ENCODE peak calls at places on chromosomes 12 and 14, in nine cellular contexts. M, U, W, Y, B, K, A, L and S are unnamed samples.

GRCh38 chr14:79056879-79057278 is 886.7 kb downstream of the NRXN3 start:
- DNase-seq in M (no peak), U (no peak), W (no peak), Y (no peak), B (no peak), K (no peak), A (no peak), L (no peak), S (no peak)

GRCh38 chr12:93243689-93244513 is 133.8 kb upstream of the NUDT4 start:
- DNase-seq in M (peak; percentile 34), U (peak; percentile 56), W (no peak), Y (no peak), B (no peak), K (peak; percentile 75), A (peak; percentile 24), L (peak; percentile 58), S (peak; percentile 76)

GRCh38 chr12:131432532-131433260 is 278.2 kb upstream of the SFSWAP start:
- DNase-seq in M (no peak), U (no peak), W (no peak), Y (no peak), B (no peak), K (peak; percentile 62), A (no peak), L (no peak), S (no peak)

GRCh38 chr12:82833461-82833860 is 146.8 kb downstream of the TMTC2 start:
- DNase-seq in M (no peak), U (no peak), W (no peak), Y (no peak), B (no peak), K (no peak), A (no peak), L (no peak), S (no peak)

GRCh38 chr12:1013618-1014489 is 22.8 kb downstream of the ERC1 start:
- DNase-seq in M (no peak), U (no peak), W (no peak), Y (no peak), B (no peak), K (no peak), A (peak; percentile 64), L (no peak), S (no peak)

GRCh38 chr12:115756271-115756670 is 521.2 kb downstream of the MED13L start:
- DNase-seq in M (no peak), U (no peak), W (no peak), Y (no peak), B (no peak), K (no peak), A (no peak), L (no peak), S (no peak)

GRCh38 chr12:5094550-5094949 is 50.9 kb downstream of the KCNA5 start:
- DNase-seq in M (no peak), U (no peak), W (no peak), Y (no peak), B (no peak), K (no peak), A (no peak), L (no peak), S (no peak)

GRCh38 chr14:105064721-105065143 is 498 bp downstream of the GPR132 start:
- DNase-seq in M (no peak), U (no peak), W (no peak), Y (no peak), B (no peak), K (no peak), A (no peak), L (no peak), S (peak; percentile 68)

GRCh38 chr14:104600805-104601204 is 3.8 kb downstream of the TMEM179 start:
- DNase-seq in M (no peak), U (no peak), W (no peak), Y (no peak), B (no peak), K (no peak), A (no peak), L (no peak), S (no peak)

GRCh38 chr12:128810182-128811127 is 13.3 kb downstream of the SLC15A4 start:
- DNase-seq in M (no peak), U (no peak), W (peak; percentile 85), Y (no peak), B (no peak), K (peak; percentile 92), A (no peak), L (no peak), S (peak; percentile 63)

GRCh38 chr14:29810657-29811056 is 117.0 kb downstream of the PRKD1 start:
- DNase-seq in M (no peak), U (no peak), W (no peak), Y (no peak), B (no peak), K (no peak), A (peak; percentile 22), L (no peak), S (no peak)

DNA sequence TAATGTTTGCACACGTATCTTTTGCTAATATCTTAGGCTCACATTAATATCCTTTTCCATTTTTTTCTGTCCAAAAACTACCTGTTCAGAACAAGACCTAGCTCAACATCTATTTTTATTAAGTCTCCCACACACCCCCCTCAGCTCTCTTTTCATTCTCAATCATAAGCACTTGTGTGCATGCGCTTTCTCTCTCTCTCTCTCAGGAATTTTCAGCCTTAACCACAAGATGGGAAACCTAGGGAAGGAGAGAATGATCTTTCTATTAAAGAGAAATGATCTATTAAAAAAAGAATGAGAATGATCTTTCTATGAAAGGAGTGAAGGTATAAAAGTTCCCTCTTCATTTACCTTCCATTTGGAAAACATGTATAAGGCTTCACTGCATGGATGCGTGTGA is 39.7 kb upstream of the AP4S1 start:
- DNase-seq in M (no peak), U (no peak), W (no peak), Y (no peak), B (no peak), K (no peak), A (no peak), L (no peak), S (no peak)
- H3K27ac ChIP-seq in M (no peak overlapping the region), U (no peak overlapping the region), W (no peak overlapping the region), Y (no peak overlapping the region), B (no peak overlapping the region), K (no peak overlapping the region), A (no peak overlapping the region), L (no peak overlapping the region), S (no peak overlapping the region)

DNA sequence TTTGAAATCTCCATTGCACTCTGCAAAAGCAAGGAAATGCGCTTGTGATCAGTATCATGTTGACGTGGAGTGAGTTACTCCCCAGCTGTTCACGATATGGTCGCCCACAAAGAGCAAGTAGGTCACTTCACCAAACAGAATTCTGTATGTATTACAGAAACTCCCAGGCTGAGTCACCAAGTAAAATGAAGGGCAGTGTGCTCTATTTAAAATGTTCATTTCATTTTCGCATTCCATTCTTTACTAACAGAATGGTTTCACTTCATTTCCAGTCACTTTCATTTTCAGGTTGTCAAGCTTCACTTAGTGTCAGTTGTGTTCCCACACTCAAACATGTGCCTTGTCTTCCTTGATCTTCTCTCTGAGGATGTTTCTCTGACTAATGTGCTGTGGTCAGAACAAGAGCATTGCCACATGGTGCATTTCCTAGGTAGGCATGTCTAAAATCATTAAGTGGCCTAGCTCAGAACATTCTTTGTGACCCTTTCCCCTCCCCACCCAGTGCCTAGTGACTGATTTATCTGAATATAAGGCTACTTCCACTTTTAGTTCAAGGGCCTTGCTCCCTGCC is 391.2 kb downstream of the RAD51B start:
- DNase-seq in M (peak; percentile 49), U (no peak), W (peak; percentile 33), Y (no peak), B (no peak), K (peak; percentile 100), A (peak; percentile 84), L (no peak), S (no peak)
- TF ChIP-seq POLR2A in M (no peak), U (no peak), W (no peak), Y (no peak), B (no peak), K (no peak), A (no peak), L (no peak), S (no peak)

GRCh38 chr12:65740873-65741600 is 83.2 kb upstream of the HMGA2 start:
- DNase-seq in M (peak; percentile 82), U (peak; percentile 30), W (peak; percentile 78), Y (peak; percentile 82), B (peak; percentile 99), K (no peak), A (peak; percentile 82), L (peak; percentile 71), S (no peak)
- H3K27ac ChIP-seq in M (peak overlapping the region; percentile 84), U (no peak overlapping the region), W (no peak overlapping the region), Y (peak overlapping the region; percentile 71), B (peak overlapping the region; percentile 23), K (no peak overlapping the region), A (peak overlapping the region; percentile 77), L (no peak overlapping the region), S (no peak overlapping the region)

GRCh38 chr12:6962285-6963015 is 8.0 kb downstream of the PHB2 start:
- DNase-seq in M (no peak), U (peak; percentile 51), W (no peak), Y (no peak), B (peak; percentile 82), K (no peak), A (no peak), L (no peak), S (peak; percentile 50)
- TF ChIP-seq POLR2A in M (no peak), U (peak; percentile 74), W (no peak), Y (no peak), B (no peak), K (no peak), A (no peak), L (no peak), S (no peak)

GRCh38 chr12:57000393-57000792 is 6.0 kb downstream of the ZBTB39 start:
- DNase-seq in M (no peak), U (no peak), W (no peak), Y (no peak), B (no peak), K (no peak), A (no peak), L (no peak), S (no peak)
- H3K27ac ChIP-seq in M (no peak overlapping the region), U (no peak overlapping the region), W (no peak overlapping the region), Y (no peak overlapping the region), B (no peak overlapping the region), K (no peak overlapping the region), A (no peak overlapping the region), L (no peak overlapping the region), S (no peak overlapping the region)

DNA sequence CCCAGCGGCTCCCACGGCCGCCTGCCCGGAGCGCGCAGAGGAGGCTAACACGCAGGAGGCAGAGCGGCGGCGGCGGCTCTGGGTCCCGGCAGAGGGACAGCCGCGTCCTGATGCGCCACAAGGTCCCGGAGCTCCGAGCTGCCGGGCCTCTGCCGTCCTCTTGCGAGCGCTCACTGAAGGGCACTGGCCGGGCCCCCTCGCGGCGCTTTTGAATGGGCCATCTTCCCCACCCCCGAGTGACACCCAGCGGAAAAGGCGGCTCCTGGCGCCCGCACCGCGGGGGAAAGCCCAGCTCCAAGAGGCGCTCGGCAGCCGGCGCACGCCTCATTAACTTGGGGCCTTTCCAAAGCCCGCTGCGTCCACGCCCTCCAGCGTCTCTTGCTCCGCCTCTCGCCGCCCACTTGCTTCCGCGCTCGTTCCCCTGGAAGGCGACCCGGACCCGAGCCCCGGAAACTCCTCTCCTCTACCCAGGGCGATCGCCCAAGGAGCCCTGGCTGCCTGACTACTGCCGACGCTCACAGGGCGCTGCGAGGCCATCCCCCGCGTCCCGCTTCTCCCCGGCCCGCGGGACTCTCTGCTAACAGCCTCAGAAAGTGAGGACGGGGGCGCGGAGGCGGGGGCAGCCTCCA is at the start of gene PHLDA1:
- DNase-seq in M (peak; percentile 89), U (peak; percentile 88), W (peak; percentile 97), Y (peak; percentile 96), B (peak; percentile 88), K (peak; percentile 79), A (peak; percentile 96), L (peak; percentile 83), S (peak; percentile 98)
- TF ChIP-seq POLR2A in M (peak; percentile 76), U (peak; percentile 81), W (peak; percentile 91), Y (peak; percentile 94), B (peak; percentile 42), K (peak; percentile 94), A (peak; percentile 98), L (peak; percentile 83), S (peak; percentile 99)

GRCh38 chr12:108825205-108825950 is 32.0 kb downstream of the SSH1 start:
- DNase-seq in M (no peak), U (no peak), W (no peak), Y (no peak), B (no peak), K (peak; percentile 63), A (no peak), L (no peak), S (no peak)
- H3K27ac ChIP-seq in M (no peak overlapping the region), U (peak overlapping the region; percentile 35), W (peak overlapping the region; percentile 92), Y (peak overlapping the region; percentile 44), B (no peak overlapping the region), K (peak overlapping the region; percentile 60), A (peak overlapping the region; percentile 100), L (peak overlapping the region; percentile 74), S (peak overlapping the region; percentile 85)